ENCODE peak calls at places on chromosomes 7 and 10, in ten cellular contexts. One of them, this sample, is unnamed.

GRCh38 chr7:1028044-1028770 is 16.1 kb upstream of the GPR146 start:
- DNase-seq in CD8-positive, alpha-beta memory T cell: peak; percentile 82
- DNase-seq in aorta: peak; percentile 96
- DNase-seq in IMR-90: peak; percentile 86
- DNase-seq in GM12878: no peak
- DNase-seq in Panc1: no peak
- DNase-seq in fibroblast of lung: peak; percentile 87
- DNase-seq in osteoblast: peak; percentile 100
- DNase-seq in CD4-positive, alpha-beta memory T cell: peak; percentile 85
- DNase-seq in transverse colon: peak; percentile 93
- DNase-seq in this sample: peak; percentile 67

GRCh38 chr10:55668326-55668922 is 692.6 kb downstream of the ZWINT start:
- DNase-seq in CD8-positive, alpha-beta memory T cell: no peak
- DNase-seq in aorta: no peak
- DNase-seq in IMR-90: no peak
- DNase-seq in GM12878: no peak
- DNase-seq in Panc1: no peak
- DNase-seq in fibroblast of lung: no peak
- DNase-seq in osteoblast: no peak
- DNase-seq in CD4-positive, alpha-beta memory T cell: no peak
- DNase-seq in transverse colon: no peak
- DNase-seq in this sample: no peak

GRCh38 chr7:37275086-37275485 is 173.6 kb downstream of the ELMO1 start:
- DNase-seq in CD8-positive, alpha-beta memory T cell: no peak
- DNase-seq in aorta: no peak
- DNase-seq in IMR-90: no peak
- DNase-seq in GM12878: no peak
- DNase-seq in Panc1: no peak
- DNase-seq in fibroblast of lung: no peak
- DNase-seq in osteoblast: no peak
- DNase-seq in CD4-positive, alpha-beta memory T cell: no peak
- DNase-seq in transverse colon: no peak
- DNase-seq in this sample: no peak

GRCh38 chr7:37901236-37901827 is 15.3 kb downstream of the SFRP4 start:
- DNase-seq in CD8-positive, alpha-beta memory T cell: no peak
- DNase-seq in aorta: no peak
- DNase-seq in IMR-90: peak; percentile 15
- DNase-seq in GM12878: no peak
- DNase-seq in Panc1: peak; percentile 28
- DNase-seq in fibroblast of lung: peak; percentile 59
- DNase-seq in osteoblast: peak; percentile 80
- DNase-seq in CD4-positive, alpha-beta memory T cell: no peak
- DNase-seq in transverse colon: no peak
- DNase-seq in this sample: no peak

GRCh38 chr10:116944911-116945310 is 60.1 kb downstream of the SHTN1 start:
- DNase-seq in CD8-positive, alpha-beta memory T cell: no peak
- DNase-seq in aorta: no peak
- DNase-seq in IMR-90: no peak
- DNase-seq in GM12878: no peak
- DNase-seq in Panc1: no peak
- DNase-seq in fibroblast of lung: no peak
- DNase-seq in osteoblast: peak; percentile 51
- DNase-seq in CD4-positive, alpha-beta memory T cell: no peak
- DNase-seq in transverse colon: no peak
- DNase-seq in this sample: no peak

GRCh38 chr7:150903627-150904026 is 51.3 kb downstream of the AOC1 start:
- DNase-seq in CD8-positive, alpha-beta memory T cell: no peak
- DNase-seq in aorta: peak; percentile 80
- DNase-seq in IMR-90: peak; percentile 81
- DNase-seq in GM12878: no peak
- DNase-seq in Panc1: no peak
- DNase-seq in fibroblast of lung: peak; percentile 78
- DNase-seq in osteoblast: peak; percentile 93
- DNase-seq in CD4-positive, alpha-beta memory T cell: no peak
- DNase-seq in transverse colon: peak; percentile 82
- DNase-seq in this sample: no peak

GRCh38 chr10:119608316-119609155 is 11.8 kb upstream of the TIAL1 start:
- DNase-seq in CD8-positive, alpha-beta memory T cell: no peak
- DNase-seq in aorta: peak; percentile 53
- DNase-seq in IMR-90: peak; percentile 35
- DNase-seq in GM12878: no peak
- DNase-seq in Panc1: no peak
- DNase-seq in fibroblast of lung: peak; percentile 25
- DNase-seq in osteoblast: no peak
- DNase-seq in CD4-positive, alpha-beta memory T cell: peak; percentile 19
- DNase-seq in transverse colon: peak; percentile 42
- DNase-seq in this sample: no peak

GRCh38 chr10:112949128-112949823 is 771 bp upstream of the TCF7L2 start:
- DNase-seq in CD8-positive, alpha-beta memory T cell: no peak
- DNase-seq in aorta: no peak
- DNase-seq in IMR-90: peak; percentile 37
- DNase-seq in GM12878: no peak
- DNase-seq in Panc1: no peak
- DNase-seq in fibroblast of lung: peak; percentile 16
- DNase-seq in osteoblast: peak; percentile 89
- DNase-seq in CD4-positive, alpha-beta memory T cell: no peak
- DNase-seq in transverse colon: peak; percentile 21
- DNase-seq in this sample: no peak

GRCh38 chr7:110347091-110347490 is 743.8 kb upstream of the LRRN3 start:
- DNase-seq in CD8-positive, alpha-beta memory T cell: no peak
- DNase-seq in aorta: no peak
- DNase-seq in IMR-90: peak; percentile 51
- DNase-seq in GM12878: no peak
- DNase-seq in Panc1: no peak
- DNase-seq in fibroblast of lung: peak; percentile 7
- DNase-seq in osteoblast: no peak
- DNase-seq in CD4-positive, alpha-beta memory T cell: no peak
- DNase-seq in transverse colon: no peak
- DNase-seq in this sample: no peak

GRCh38 chr10:132787253-132788179 is 1.6 kb upstream of the NKX6-2 start:
- DNase-seq in CD8-positive, alpha-beta memory T cell: no peak
- DNase-seq in aorta: no peak
- DNase-seq in IMR-90: no peak
- DNase-seq in GM12878: no peak
- DNase-seq in Panc1: no peak
- DNase-seq in fibroblast of lung: no peak
- DNase-seq in osteoblast: peak; percentile 94
- DNase-seq in CD4-positive, alpha-beta memory T cell: no peak
- DNase-seq in transverse colon: peak; percentile 42
- DNase-seq in this sample: no peak

GRCh38 chr7:16271990-16272665 is 149.2 kb downstream of the CRPPA start:
- DNase-seq in CD8-positive, alpha-beta memory T cell: no peak
- DNase-seq in aorta: no peak
- DNase-seq in IMR-90: peak; percentile 8
- DNase-seq in GM12878: no peak
- DNase-seq in Panc1: no peak
- DNase-seq in fibroblast of lung: peak; percentile 69
- DNase-seq in osteoblast: no peak
- DNase-seq in CD4-positive, alpha-beta memory T cell: no peak
- DNase-seq in transverse colon: no peak
- DNase-seq in this sample: no peak

GRCh38 chr10:82211331-82211730 is 336.3 kb downstream of the NRG3 start:
- DNase-seq in CD8-positive, alpha-beta memory T cell: no peak
- DNase-seq in aorta: no peak
- DNase-seq in IMR-90: no peak
- DNase-seq in GM12878: no peak
- DNase-seq in Panc1: no peak
- DNase-seq in fibroblast of lung: no peak
- DNase-seq in osteoblast: no peak
- DNase-seq in CD4-positive, alpha-beta memory T cell: no peak
- DNase-seq in transverse colon: no peak
- DNase-seq in this sample: no peak

GRCh38 chr7:66047426-66047825 is 28.2 kb upstream of the ASL start:
- DNase-seq in CD8-positive, alpha-beta memory T cell: no peak
- DNase-seq in aorta: no peak
- DNase-seq in IMR-90: peak; percentile 95
- DNase-seq in GM12878: no peak
- DNase-seq in Panc1: no peak
- DNase-seq in fibroblast of lung: peak; percentile 97
- DNase-seq in osteoblast: peak; percentile 93
- DNase-seq in CD4-positive, alpha-beta memory T cell: no peak
- DNase-seq in transverse colon: no peak
- DNase-seq in this sample: no peak

GRCh38 chr7:7428806-7429205 is 106.9 kb downstream of the COL28A1 start:
- DNase-seq in CD8-positive, alpha-beta memory T cell: no peak
- DNase-seq in aorta: no peak
- DNase-seq in IMR-90: peak; percentile 81
- DNase-seq in GM12878: no peak
- DNase-seq in Panc1: no peak
- DNase-seq in fibroblast of lung: peak; percentile 59
- DNase-seq in osteoblast: peak; percentile 19
- DNase-seq in CD4-positive, alpha-beta memory T cell: no peak
- DNase-seq in transverse colon: no peak
- DNase-seq in this sample: no peak

GRCh38 chr10:62818426-62819011 is 2.4 kb upstream of the EGR2 start:
- DNase-seq in CD8-positive, alpha-beta memory T cell: peak; percentile 27
- DNase-seq in aorta: peak; percentile 64
- DNase-seq in IMR-90: no peak
- DNase-seq in GM12878: no peak
- DNase-seq in Panc1: no peak
- DNase-seq in fibroblast of lung: peak; percentile 38
- DNase-seq in osteoblast: peak; percentile 72
- DNase-seq in CD4-positive, alpha-beta memory T cell: peak; percentile 35
- DNase-seq in transverse colon: peak; percentile 26
- DNase-seq in this sample: no peak

GRCh38 chr7:21806388-21806787 is 139.3 kb downstream of the CDCA7L start:
- DNase-seq in CD8-positive, alpha-beta memory T cell: no peak
- DNase-seq in aorta: no peak
- DNase-seq in IMR-90: no peak
- DNase-seq in GM12878: no peak
- DNase-seq in Panc1: no peak
- DNase-seq in fibroblast of lung: no peak
- DNase-seq in osteoblast: peak; percentile 65
- DNase-seq in CD4-positive, alpha-beta memory T cell: no peak
- DNase-seq in transverse colon: no peak
- DNase-seq in this sample: no peak

GRCh38 chr10:43045631-43046287 is 31.1 kb upstream of the RET start:
- DNase-seq in CD8-positive, alpha-beta memory T cell: no peak
- DNase-seq in aorta: peak; percentile 24
- DNase-seq in IMR-90: no peak
- DNase-seq in GM12878: no peak
- DNase-seq in Panc1: no peak
- DNase-seq in fibroblast of lung: no peak
- DNase-seq in osteoblast: peak; percentile 49
- DNase-seq in CD4-positive, alpha-beta memory T cell: no peak
- DNase-seq in transverse colon: peak; percentile 5
- DNase-seq in this sample: no peak

GRCh38 chr10:30489291-30489823 is 55.4 kb downstream of the MAP3K8 start:
- DNase-seq in CD8-positive, alpha-beta memory T cell: no peak
- DNase-seq in aorta: no peak
- DNase-seq in IMR-90: no peak
- DNase-seq in GM12878: no peak
- DNase-seq in Panc1: no peak
- DNase-seq in fibroblast of lung: no peak
- DNase-seq in osteoblast: no peak
- DNase-seq in CD4-positive, alpha-beta memory T cell: no peak
- DNase-seq in transverse colon: no peak
- DNase-seq in this sample: no peak

GRCh38 chr7:9891056-9891455 is 1082.6 kb upstream of the PHF14 start:
- DNase-seq in CD8-positive, alpha-beta memory T cell: no peak
- DNase-seq in aorta: no peak
- DNase-seq in IMR-90: no peak
- DNase-seq in GM12878: no peak
- DNase-seq in Panc1: no peak
- DNase-seq in fibroblast of lung: no peak
- DNase-seq in osteoblast: no peak
- DNase-seq in CD4-positive, alpha-beta memory T cell: no peak
- DNase-seq in transverse colon: no peak
- DNase-seq in this sample: no peak

GRCh38 chr10:114131094-114131493 is 42.9 kb downstream of the CCDC186 start:
- DNase-seq in CD8-positive, alpha-beta memory T cell: no peak
- DNase-seq in aorta: no peak
- DNase-seq in IMR-90: no peak
- DNase-seq in GM12878: peak; percentile 9
- DNase-seq in Panc1: no peak
- DNase-seq in fibroblast of lung: no peak
- DNase-seq in osteoblast: no peak
- DNase-seq in CD4-positive, alpha-beta memory T cell: no peak
- DNase-seq in transverse colon: no peak
- DNase-seq in this sample: no peak
- H3K9me3 ChIP-seq in CD8-positive, alpha-beta memory T cell: no peaks in the 10 kb centered on the region
- H3K9me3 ChIP-seq in aorta: no peaks in the 10 kb centered on the region
- H3K9me3 ChIP-seq in IMR-90: no peaks in the 10 kb centered on the region
- H3K9me3 ChIP-seq in GM12878: no peaks in the 10 kb centered on the region
- H3K9me3 ChIP-seq in Panc1: no peaks in the 10 kb centered on the region
- H3K9me3 ChIP-seq in fibroblast of lung: no peaks in the 10 kb centered on the region
- H3K9me3 ChIP-seq in osteoblast: no peaks in the 10 kb centered on the region
- H3K9me3 ChIP-seq in CD4-positive, alpha-beta memory T cell: no peaks in the 10 kb centered on the region
- H3K9me3 ChIP-seq in transverse colon: no peaks in the 10 kb centered on the region
- H3K9me3 ChIP-seq in this sample: no peaks in the 10 kb centered on the region

GRCh38 chr7:137967143-137968018 is 34.5 kb downstream of the CREB3L2 start:
- DNase-seq in CD8-positive, alpha-beta memory T cell: no peak
- DNase-seq in aorta: no peak
- DNase-seq in IMR-90: peak; percentile 80
- DNase-seq in GM12878: no peak
- DNase-seq in Panc1: no peak
- DNase-seq in fibroblast of lung: peak; percentile 93
- DNase-seq in osteoblast: peak; percentile 78
- DNase-seq in CD4-positive, alpha-beta memory T cell: no peak
- DNase-seq in transverse colon: no peak
- DNase-seq in this sample: no peak
- H3K27ac ChIP-seq in CD8-positive, alpha-beta memory T cell: peak overlapping the region; percentile 30
- H3K27ac ChIP-seq in aorta: peak overlapping the region; percentile 93
- H3K27ac ChIP-seq in IMR-90: peak overlapping the region; percentile 7
- H3K27ac ChIP-seq in GM12878: no peak overlapping the region
- H3K27ac ChIP-seq in Panc1: peak overlapping the region; percentile 15
- H3K27ac ChIP-seq in fibroblast of lung: peak overlapping the region; percentile 33
- H3K27ac ChIP-seq in osteoblast: peak overlapping the region; percentile 47
- H3K27ac ChIP-seq in CD4-positive, alpha-beta memory T cell: no peak overlapping the region
- H3K27ac ChIP-seq in transverse colon: peak overlapping the region; percentile 42
- H3K27ac ChIP-seq in this sample: no peak overlapping the region

DNA sequence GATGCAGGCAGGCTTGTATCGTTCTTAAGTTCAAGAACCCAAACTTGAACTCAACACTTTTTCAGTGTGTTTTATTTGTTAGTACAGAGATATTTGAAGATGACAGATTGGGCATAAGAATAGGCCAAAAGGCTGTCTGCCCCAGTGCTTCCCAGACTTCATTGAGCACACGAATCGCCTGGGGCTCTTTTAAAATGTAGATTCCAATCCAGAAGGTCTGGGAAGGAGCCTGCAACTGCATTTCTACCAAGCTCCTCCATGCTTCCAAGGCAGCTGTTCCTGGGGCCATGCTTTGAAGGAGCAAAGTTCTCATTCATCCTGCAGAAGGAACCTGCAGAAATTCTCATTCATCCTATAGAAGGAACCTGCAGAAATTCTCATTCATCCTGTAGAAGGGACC is 114.5 kb upstream of the INSYN2A start:
- DNase-seq in CD8-positive, alpha-beta memory T cell: no peak
- DNase-seq in aorta: no peak
- DNase-seq in IMR-90: no peak
- DNase-seq in GM12878: no peak
- DNase-seq in Panc1: no peak
- DNase-seq in fibroblast of lung: no peak
- DNase-seq in osteoblast: no peak
- DNase-seq in CD4-positive, alpha-beta memory T cell: no peak
- DNase-seq in transverse colon: no peak
- DNase-seq in this sample: no peak
- H3K9me3 ChIP-seq in CD8-positive, alpha-beta memory T cell: no peaks in the 10 kb centered on the region
- H3K9me3 ChIP-seq in aorta: no peaks in the 10 kb centered on the region
- H3K9me3 ChIP-seq in IMR-90: no peaks in the 10 kb centered on the region
- H3K9me3 ChIP-seq in GM12878: no peaks in the 10 kb centered on the region
- H3K9me3 ChIP-seq in Panc1: no peaks in the 10 kb centered on the region
- H3K9me3 ChIP-seq in fibroblast of lung: no peaks in the 10 kb centered on the region
- H3K9me3 ChIP-seq in osteoblast: no peaks in the 10 kb centered on the region
- H3K9me3 ChIP-seq in CD4-positive, alpha-beta memory T cell: no peaks in the 10 kb centered on the region
- H3K9me3 ChIP-seq in transverse colon: no peaks in the 10 kb centered on the region
- H3K9me3 ChIP-seq in this sample: no peaks in the 10 kb centered on the region

GRCh38 chr10:11758527-11759236 is 16.5 kb downstream of the ECHDC3 start:
- DNase-seq in CD8-positive, alpha-beta memory T cell: no peak
- DNase-seq in aorta: no peak
- DNase-seq in IMR-90: no peak
- DNase-seq in GM12878: no peak
- DNase-seq in Panc1: no peak
- DNase-seq in fibroblast of lung: no peak
- DNase-seq in osteoblast: no peak
- DNase-seq in CD4-positive, alpha-beta memory T cell: no peak
- DNase-seq in transverse colon: no peak
- DNase-seq in this sample: no peak
- H3K27ac ChIP-seq in CD8-positive, alpha-beta memory T cell: no peak overlapping the region
- H3K27ac ChIP-seq in aorta: no peak overlapping the region
- H3K27ac ChIP-seq in IMR-90: no peak overlapping the region
- H3K27ac ChIP-seq in GM12878: no peak overlapping the region
- H3K27ac ChIP-seq in Panc1: no peak overlapping the region
- H3K27ac ChIP-seq in fibroblast of lung: no peak overlapping the region
- H3K27ac ChIP-seq in osteoblast: peak overlapping the region; percentile 86
- H3K27ac ChIP-seq in CD4-positive, alpha-beta memory T cell: no peak overlapping the region
- H3K27ac ChIP-seq in transverse colon: no peak overlapping the region
- H3K27ac ChIP-seq in this sample: no peak overlapping the region